ENCODE peak calls at places on chromosomes 2 and 18, in seven cellular contexts. One of them, this sample, is unnamed.
A peak's percentile ranks its signal among the peaks of the same experiment; 100 is the strongest.

GRCh38 chr2:46387886-46388515 is 90.8 kb downstream of the EPAS1 start:
- DNase-seq in foreskin fibroblast: no peak
- DNase-seq in adrenal gland: peak; percentile 11
- DNase-seq in choroid plexus epithelial cell: no peak
- DNase-seq in cardiac muscle cell: no peak
- DNase-seq in suprapubic skin: no peak
- DNase-seq in GM12865: no peak
- DNase-seq in this sample: no peak

GRCh38 chr18:73774836-73775509 is 372.7 kb downstream of the FBXO15 start:
- DNase-seq in suprapubic skin: no peak
- DNase-seq in cardiac muscle cell: no peak
- DNase-seq in foreskin fibroblast: no peak
- DNase-seq in choroid plexus epithelial cell: no peak
- DNase-seq in GM12865: no peak
- DNase-seq in adrenal gland: no peak
- DNase-seq in this sample: no peak

GRCh38 chr2:162111958-162112850 is 38.2 kb upstream of the DPP4 start:
- DNase-seq in choroid plexus epithelial cell: no peak
- DNase-seq in cardiac muscle cell: peak; percentile 29
- DNase-seq in foreskin fibroblast: no peak
- DNase-seq in GM12865: no peak
- DNase-seq in suprapubic skin: no peak
- DNase-seq in adrenal gland: no peak
- DNase-seq in this sample: no peak

GRCh38 chr18:56799756-56800155 is 148.6 kb downstream of the WDR7 start:
- DNase-seq in cardiac muscle cell: peak; percentile 2
- DNase-seq in choroid plexus epithelial cell: peak; percentile 28
- DNase-seq in foreskin fibroblast: peak; percentile 11
- DNase-seq in GM12865: no peak
- DNase-seq in suprapubic skin: no peak
- DNase-seq in adrenal gland: no peak
- DNase-seq in this sample: peak; percentile 21

GRCh38 chr2:56267412-56267788 is 83.6 kb downstream of the CCDC85A start:
- DNase-seq in suprapubic skin: no peak
- DNase-seq in foreskin fibroblast: no peak
- DNase-seq in adrenal gland: no peak
- DNase-seq in GM12865: no peak
- DNase-seq in cardiac muscle cell: no peak
- DNase-seq in choroid plexus epithelial cell: no peak
- DNase-seq in this sample: no peak

GRCh38 chr2:96256611-96257113 is 9.1 kb downstream of the TMEM127 start:
- DNase-seq in foreskin fibroblast: no peak
- DNase-seq in choroid plexus epithelial cell: no peak
- DNase-seq in GM12865: no peak
- DNase-seq in adrenal gland: no peak
- DNase-seq in suprapubic skin: no peak
- DNase-seq in cardiac muscle cell: no peak
- DNase-seq in this sample: no peak

GRCh38 chr2:102114290-102114721 is 28.2 kb upstream of the IL1R1 start:
- DNase-seq in suprapubic skin: no peak
- DNase-seq in foreskin fibroblast: no peak
- DNase-seq in adrenal gland: no peak
- DNase-seq in cardiac muscle cell: peak; percentile 91
- DNase-seq in GM12865: peak; percentile 39
- DNase-seq in choroid plexus epithelial cell: peak; percentile 96
- DNase-seq in this sample: peak; percentile 97

GRCh38 chr2:212136216-212136795 is 402.3 kb downstream of the ERBB4 start:
- DNase-seq in choroid plexus epithelial cell: peak; percentile 15
- DNase-seq in GM12865: no peak
- DNase-seq in adrenal gland: no peak
- DNase-seq in cardiac muscle cell: no peak
- DNase-seq in suprapubic skin: no peak
- DNase-seq in foreskin fibroblast: no peak
- DNase-seq in this sample: no peak

GRCh38 chr2:86054539-86055082 is 51.1 kb downstream of the POLR1A start:
- DNase-seq in suprapubic skin: no peak
- DNase-seq in choroid plexus epithelial cell: no peak
- DNase-seq in foreskin fibroblast: no peak
- DNase-seq in GM12865: no peak
- DNase-seq in cardiac muscle cell: no peak
- DNase-seq in adrenal gland: peak; percentile 20
- DNase-seq in this sample: no peak

GRCh38 chr2:218896501-218897393 is 16.1 kb downstream of the WNT10A start:
- DNase-seq in choroid plexus epithelial cell: peak; percentile 59
- DNase-seq in suprapubic skin: no peak
- DNase-seq in cardiac muscle cell: no peak
- DNase-seq in GM12865: peak; percentile 95
- DNase-seq in foreskin fibroblast: no peak
- DNase-seq in adrenal gland: no peak
- DNase-seq in this sample: no peak

GRCh38 chr2:173171924-173172643 is 96.4 kb downstream of the MAP3K20 start:
- DNase-seq in suprapubic skin: no peak
- DNase-seq in choroid plexus epithelial cell: peak; percentile 55
- DNase-seq in cardiac muscle cell: peak; percentile 14
- DNase-seq in adrenal gland: no peak
- DNase-seq in foreskin fibroblast: peak; percentile 32
- DNase-seq in GM12865: no peak
- DNase-seq in this sample: no peak

GRCh38 chr2:133415210-133415876 is 152.9 kb downstream of the NCKAP5 start:
- DNase-seq in adrenal gland: no peak
- DNase-seq in foreskin fibroblast: no peak
- DNase-seq in cardiac muscle cell: no peak
- DNase-seq in choroid plexus epithelial cell: no peak
- DNase-seq in GM12865: no peak
- DNase-seq in suprapubic skin: no peak
- DNase-seq in this sample: no peak

GRCh38 chr2:6772366-6772710 is 93.4 kb downstream of the CMPK2 start:
- DNase-seq in cardiac muscle cell: no peak
- DNase-seq in adrenal gland: no peak
- DNase-seq in suprapubic skin: no peak
- DNase-seq in GM12865: peak; percentile 18
- DNase-seq in choroid plexus epithelial cell: no peak
- DNase-seq in foreskin fibroblast: no peak
- DNase-seq in this sample: peak; percentile 5
- H3K4me3 ChIP-seq in cardiac muscle cell: no peak overlapping the region
- H3K4me3 ChIP-seq in adrenal gland: no peak overlapping the region
- H3K4me3 ChIP-seq in suprapubic skin: no peak overlapping the region
- H3K4me3 ChIP-seq in GM12865: no peak overlapping the region
- H3K4me3 ChIP-seq in choroid plexus epithelial cell: no peak overlapping the region
- H3K4me3 ChIP-seq in foreskin fibroblast: no peak overlapping the region
- H3K4me3 ChIP-seq in this sample: no peak overlapping the region

GRCh38 chr2:31433541-31433940 is 19.0 kb upstream of the XDH start:
- DNase-seq in foreskin fibroblast: no peak
- DNase-seq in GM12865: no peak
- DNase-seq in cardiac muscle cell: no peak
- DNase-seq in choroid plexus epithelial cell: no peak
- DNase-seq in adrenal gland: no peak
- DNase-seq in suprapubic skin: no peak
- DNase-seq in this sample: no peak

GRCh38 chr2:31430439-31431165 is 16.1 kb upstream of the XDH start:
- DNase-seq in cardiac muscle cell: no peak
- DNase-seq in adrenal gland: no peak
- DNase-seq in foreskin fibroblast: no peak
- DNase-seq in GM12865: no peak
- DNase-seq in choroid plexus epithelial cell: no peak
- DNase-seq in suprapubic skin: no peak
- DNase-seq in this sample: no peak

GRCh38 chr2:31429759-31430438 is 15.4 kb upstream of the XDH start:
- DNase-seq in suprapubic skin: no peak
- DNase-seq in cardiac muscle cell: no peak
- DNase-seq in GM12865: peak; percentile 7
- DNase-seq in adrenal gland: no peak
- DNase-seq in foreskin fibroblast: no peak
- DNase-seq in choroid plexus epithelial cell: no peak
- DNase-seq in this sample: peak; percentile 40

GRCh38 chr2:31440764-31441163 is 26.2 kb upstream of the XDH start:
- DNase-seq in choroid plexus epithelial cell: no peak
- DNase-seq in suprapubic skin: no peak
- DNase-seq in adrenal gland: no peak
- DNase-seq in cardiac muscle cell: peak; percentile 17
- DNase-seq in GM12865: no peak
- DNase-seq in foreskin fibroblast: peak; percentile 92
- DNase-seq in this sample: peak; percentile 77

GRCh38 chr2:31434911-31435310 is 20.4 kb upstream of the XDH start:
- DNase-seq in foreskin fibroblast: no peak
- DNase-seq in GM12865: no peak
- DNase-seq in choroid plexus epithelial cell: peak; percentile 39
- DNase-seq in suprapubic skin: no peak
- DNase-seq in cardiac muscle cell: peak; percentile 14
- DNase-seq in adrenal gland: no peak
- DNase-seq in this sample: no peak
- TF ChIP-seq CTCF in foreskin fibroblast: peak; percentile 29
- TF ChIP-seq CTCF in GM12865: peak; percentile 1
- TF ChIP-seq CTCF in choroid plexus epithelial cell: peak; percentile 49
- TF ChIP-seq CTCF in suprapubic skin: no peak
- TF ChIP-seq CTCF in cardiac muscle cell: peak; percentile 26
- TF ChIP-seq CTCF in adrenal gland: no peak
- TF ChIP-seq CTCF in this sample: peak; percentile 37

DNA sequence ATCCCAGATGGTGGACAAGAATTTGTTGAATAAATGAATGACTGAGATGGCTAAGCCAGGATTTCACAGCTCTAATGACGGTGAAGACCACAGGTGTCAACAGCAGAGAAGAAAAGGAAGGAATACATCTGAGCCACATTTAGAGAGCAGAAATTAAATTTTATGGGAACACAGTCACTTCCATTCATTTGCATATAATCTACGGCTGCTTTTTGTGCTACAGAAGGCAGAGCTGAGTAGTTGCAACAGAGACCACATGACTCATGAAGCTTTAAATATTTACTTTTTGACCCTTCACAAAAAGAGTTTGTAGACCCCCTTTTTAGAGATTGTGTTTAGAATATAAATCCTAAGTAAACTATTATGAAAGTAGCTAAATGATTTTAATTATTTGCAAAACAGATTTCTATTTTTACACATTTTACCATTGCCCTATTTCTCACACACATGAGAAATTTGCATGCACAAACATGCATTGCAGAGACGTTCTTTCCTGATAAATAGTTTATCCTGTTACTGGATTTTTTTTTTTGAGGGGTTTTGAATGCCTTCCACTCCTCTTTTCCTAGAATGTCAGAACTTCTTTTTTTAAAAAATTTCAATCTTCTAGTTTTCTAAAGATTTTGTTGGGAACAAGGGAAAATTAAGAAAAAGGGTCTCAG is 119.1 kb downstream of the PMAIP1 start:
- DNase-seq in foreskin fibroblast: peak; percentile 30
- DNase-seq in cardiac muscle cell: peak; percentile 36
- DNase-seq in GM12865: no peak
- DNase-seq in suprapubic skin: no peak
- DNase-seq in choroid plexus epithelial cell: peak; percentile 47
- DNase-seq in adrenal gland: no peak
- DNase-seq in this sample: peak; percentile 34
- H3K4me3 ChIP-seq in foreskin fibroblast: no peak overlapping the region
- H3K4me3 ChIP-seq in cardiac muscle cell: no peak overlapping the region
- H3K4me3 ChIP-seq in GM12865: no peak overlapping the region
- H3K4me3 ChIP-seq in suprapubic skin: no peak overlapping the region
- H3K4me3 ChIP-seq in choroid plexus epithelial cell: no peak overlapping the region
- H3K4me3 ChIP-seq in adrenal gland: no peak overlapping the region
- H3K4me3 ChIP-seq in this sample: no peak overlapping the region

DNA sequence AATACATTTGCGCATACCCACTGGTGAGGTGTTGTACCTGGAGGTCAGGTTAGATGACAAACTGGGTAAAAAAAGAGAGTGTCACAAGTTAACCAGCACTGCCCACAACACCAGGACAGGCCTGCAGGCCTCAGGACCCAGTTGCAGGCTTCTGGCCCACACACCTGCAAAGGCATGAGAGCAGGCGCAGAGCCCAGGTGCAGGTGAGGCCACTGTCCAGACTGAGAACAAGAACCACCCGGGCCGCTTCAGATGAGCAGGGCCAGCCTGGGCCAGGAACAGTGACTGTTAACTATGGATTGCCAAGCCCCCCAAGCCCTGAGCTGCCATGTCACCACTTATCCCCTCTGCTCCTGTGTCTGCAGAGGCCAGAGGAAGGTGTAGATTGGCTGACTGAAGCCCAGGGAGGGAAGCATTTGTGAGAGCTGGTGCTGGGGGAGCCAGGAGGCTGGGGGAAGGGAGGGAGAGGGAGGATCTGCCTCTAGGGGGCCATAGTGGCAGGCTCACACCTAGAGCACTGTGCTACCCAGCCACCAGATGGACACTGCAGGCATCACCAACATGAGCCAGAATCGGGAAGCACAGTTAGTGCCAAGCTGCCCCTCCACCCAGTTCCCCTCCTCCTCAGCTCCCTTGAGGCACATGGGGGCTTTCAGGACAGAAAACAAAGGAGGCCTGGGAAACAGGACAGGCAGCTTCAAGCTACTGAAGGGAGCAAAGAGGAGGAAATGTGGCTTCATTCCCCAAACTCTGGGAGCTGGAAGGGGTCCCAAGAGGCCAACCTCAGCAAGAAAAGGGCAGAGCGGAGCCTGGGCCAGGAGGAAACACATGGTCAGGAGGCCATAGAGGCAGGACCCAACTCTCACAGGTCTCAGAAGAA is 35.4 kb downstream of the SFXN5 start:
- DNase-seq in suprapubic skin: no peak
- DNase-seq in adrenal gland: no peak
- DNase-seq in choroid plexus epithelial cell: no peak
- DNase-seq in GM12865: no peak
- DNase-seq in foreskin fibroblast: no peak
- DNase-seq in cardiac muscle cell: no peak
- DNase-seq in this sample: no peak
- TF ChIP-seq CTCF in suprapubic skin: no peak
- TF ChIP-seq CTCF in adrenal gland: no peak
- TF ChIP-seq CTCF in choroid plexus epithelial cell: peak; percentile 30
- TF ChIP-seq CTCF in GM12865: no peak
- TF ChIP-seq CTCF in foreskin fibroblast: no peak
- TF ChIP-seq CTCF in cardiac muscle cell: no peak
- TF ChIP-seq CTCF in this sample: peak; percentile 7

DNA sequence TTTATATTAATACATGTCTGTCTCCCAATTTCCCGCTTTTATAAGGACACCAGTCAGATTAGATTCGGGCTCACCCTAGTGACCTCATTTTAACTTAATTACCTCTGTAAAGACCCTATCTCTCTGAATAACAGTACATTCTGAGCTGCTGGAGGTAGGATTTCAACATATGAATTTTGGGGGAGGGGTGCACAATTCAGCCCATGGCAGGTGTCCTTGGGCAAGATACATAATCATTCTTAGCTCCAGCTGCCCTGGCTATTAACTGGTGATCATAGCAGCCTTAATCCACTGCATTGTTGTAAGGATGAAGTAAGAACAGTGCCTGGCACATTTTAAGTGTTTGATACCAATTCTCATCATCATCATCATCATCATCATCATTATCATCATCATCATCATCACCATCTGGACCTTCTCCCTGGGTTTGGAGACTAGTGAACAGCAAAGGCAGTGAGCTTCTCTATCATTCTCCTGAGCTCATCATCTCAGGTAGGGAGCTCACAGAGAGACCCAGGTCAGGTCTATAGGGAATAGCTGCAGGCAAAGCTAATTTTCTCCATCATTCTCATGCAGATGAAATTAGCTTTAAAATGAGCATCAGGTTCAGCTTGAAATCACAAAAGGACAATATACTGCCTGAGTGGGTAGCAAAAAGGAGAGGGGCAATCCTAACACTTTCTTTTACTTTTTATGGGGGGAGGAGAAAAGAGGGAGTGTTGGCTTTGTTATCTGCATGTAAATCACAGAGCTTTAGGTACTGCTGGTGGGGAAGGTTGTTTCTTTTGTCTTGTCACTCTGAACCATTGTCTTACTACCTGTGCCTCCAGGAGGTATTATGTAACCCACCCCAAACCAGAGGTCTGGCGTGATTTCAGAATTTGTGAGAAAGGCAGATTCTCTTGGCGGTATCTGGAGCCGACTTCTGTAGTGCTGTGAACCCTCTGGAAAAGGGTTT is 125.5 kb upstream of the SPRED2 start:
- DNase-seq in choroid plexus epithelial cell: no peak
- DNase-seq in cardiac muscle cell: no peak
- DNase-seq in GM12865: no peak
- DNase-seq in foreskin fibroblast: no peak
- DNase-seq in adrenal gland: no peak
- DNase-seq in suprapubic skin: no peak
- DNase-seq in this sample: no peak
- H3K4me3 ChIP-seq in choroid plexus epithelial cell: no peak overlapping the region
- H3K4me3 ChIP-seq in cardiac muscle cell: no peak overlapping the region
- H3K4me3 ChIP-seq in GM12865: no peak overlapping the region
- H3K4me3 ChIP-seq in foreskin fibroblast: no peak overlapping the region
- H3K4me3 ChIP-seq in adrenal gland: no peak overlapping the region
- H3K4me3 ChIP-seq in suprapubic skin: no peak overlapping the region
- H3K4me3 ChIP-seq in this sample: no peak overlapping the region